ENCODE peak calls at places on chromosomes 12 and 14, in seven cellular contexts. D is AG08396, F is cardiac muscle cell, E is AG08395, K is HEK293T, U is AG04449, J is H4. G is an unnamed sample.

GRCh38 chr12:123122649-123123048 is 28.2 kb downstream of the PITPNM2 start:
- DNase-seq in D (no peak), F (no peak), E (no peak), K (no peak), U (no peak), J (no peak), G (no peak)

GRCh38 chr12:49583361-49584094 is 15.6 kb upstream of the MCRS1 start:
- DNase-seq in D (peak; percentile 41), F (no peak), E (no peak), K (no peak), U (no peak), J (no peak), G (no peak)

GRCh38 chr12:62934799-62935674 is at the start of gene PPM1H:
- DNase-seq in D (peak; percentile 76), F (peak; percentile 89), E (peak; percentile 51), K (peak; percentile 78), U (no peak), J (peak; percentile 52), G (peak; percentile 94)

GRCh38 chr12:68675098-68675842 is 11.5 kb upstream of the NUP107 start:
- DNase-seq in D (no peak), F (no peak), E (no peak), K (no peak), U (no peak), J (no peak), G (no peak)

GRCh38 chr12:39062266-39062996 is 157.0 kb upstream of the CPNE8 start:
- DNase-seq in D (no peak), F (no peak), E (no peak), K (no peak), U (no peak), J (no peak), G (no peak)

GRCh38 chr14:100333311-100333710 is 10.2 kb downstream of the SLC25A47 start:
- DNase-seq in D (no peak), F (no peak), E (no peak), K (no peak), U (no peak), J (no peak), G (no peak)

GRCh38 chr12:114408415-114408814 is 2.5 kb upstream of the TBX5 start:
- DNase-seq in D (peak; percentile 48), F (no peak), E (no peak), K (no peak), U (no peak), J (no peak), G (no peak)

GRCh38 chr14:100077441-100077840 is 12.2 kb downstream of the EVL start:
- DNase-seq in D (no peak), F (no peak), E (no peak), K (no peak), U (no peak), J (no peak), G (no peak)

GRCh38 chr12:52519826-52520662 is at the start of gene KRT5:
- DNase-seq in D (no peak), F (no peak), E (no peak), K (no peak), U (no peak), J (no peak), G (no peak)

GRCh38 chr12:67222302-67222701 is 46.9 kb upstream of the CAND1 start:
- DNase-seq in D (no peak), F (peak; percentile 31), E (peak; percentile 3), K (peak; percentile 31), U (no peak), J (peak; percentile 16), G (no peak)

GRCh38 chr12:93136243-93137015 is 207.3 kb upstream of the EEA1 start:
- DNase-seq in D (no peak), F (no peak), E (no peak), K (no peak), U (no peak), J (no peak), G (no peak)

GRCh38 chr12:92915365-92915764 is 13.7 kb downstream of the EEA1 start:
- DNase-seq in D (no peak), F (no peak), E (no peak), K (no peak), U (no peak), J (no peak), G (no peak)